ENCODE peak calls at places on chromosomes 11 and 22, in six cellular contexts. S is uterus, C is lower leg skin, F is tibial nerve, Y is heart left ventricle, V is ovary. W is an unnamed sample.

GRCh38 chr11:8839306-8839956 is 71.6 kb upstream of the AKIP1 start:
- DNase-seq in C (no peak), F (no peak), S (no peak), Y (no peak), V (no peak), W (no peak)

GRCh38 chr11:3121416-3121815 is 43.7 kb downstream of the OSBPL5 start:
- DNase-seq in F (no peak), V (peak), C (no peak), Y (no peak), S (no peak), W (peak)

GRCh38 chr11:2762031-2762380 is 62.2 kb upstream of the KCNQ1OT1 start:
- DNase-seq in Y (no peak), S (no peak), F (no peak), V (no peak), C (peak), W (no peak)

GRCh38 chr11:76621866-76622265 is 48.7 kb downstream of the LRRC32 start:
- DNase-seq in C (no peak), Y (no peak), S (no peak), F (no peak), V (peak), W (no peak)

GRCh38 chr11:125338435-125338834 is 157.6 kb downstream of the FEZ1 start:
- DNase-seq in C (no peak), Y (no peak), S (peak), F (no peak), V (peak), W (no peak)

GRCh38 chr11:123255909-123256308 is 60.9 kb upstream of the CLMP start:
- DNase-seq in Y (no peak), F (no peak), V (no peak), S (no peak), C (no peak), W (no peak)

GRCh38 chr11:96752221-96752620 is 362.4 kb downstream of the JRKL start:
- DNase-seq in S (no peak), V (no peak), Y (no peak), F (no peak), C (no peak), W (no peak)

GRCh38 chr11:93225642-93226041 is 27.9 kb upstream of the SLC36A4 start:
- DNase-seq in V (no peak), S (no peak), C (no peak), F (no peak), Y (no peak), W (no peak)

GRCh38 chr22:30857103-30857502 is 111.5 kb downstream of the MORC2 start:
- DNase-seq in F (no peak), C (peak), V (no peak), Y (no peak), S (no peak), W (no peak)

GRCh38 chr11:86021390-86021789 is 47.5 kb downstream of the PICALM start:
- DNase-seq in C (no peak), V (no peak), Y (no peak), S (no peak), F (no peak), W (no peak)

GRCh38 chr11:35516361-35516760 is 9.1 kb downstream of the PAMR1 start:
- DNase-seq in Y (no peak), F (no peak), C (no peak), S (no peak), V (no peak), W (no peak)

GRCh38 chr11:70719516-70719915 is 321.2 kb downstream of the CTTN start:
- DNase-seq in V (no peak), F (no peak), S (no peak), C (no peak), Y (no peak), W (no peak)

GRCh38 chr11:34397120-34397519 is 39.3 kb upstream of the ABTB2 start:
- DNase-seq in V (no peak), Y (no peak), F (no peak), C (no peak), S (no peak), W (no peak)

GRCh38 chr11:134480129-134480652 is 68.1 kb upstream of the B3GAT1 start:
- DNase-seq in V (no peak), S (no peak), C (no peak), F (no peak), Y (no peak), W (no peak)

GRCh38 chr22:44916281-44917231 is 93.2 kb downstream of the PHF21B start:
- DNase-seq in F (no peak), C (no peak), Y (no peak), S (no peak), V (peak), W (peak)

GRCh38 chr11:17918049-17918605 is 94.7 kb downstream of the SERGEF start:
- DNase-seq in S (no peak), V (no peak), C (no peak), Y (no peak), F (no peak), W (no peak)

GRCh38 chr11:17921620-17922473 is 91.0 kb downstream of the SERGEF start:
- DNase-seq in C (peak), V (no peak), Y (no peak), F (peak), S (no peak), W (no peak)

GRCh38 chr11:17923213-17923612 is 89.6 kb downstream of the SERGEF start:
- DNase-seq in F (no peak), V (no peak), Y (peak), S (no peak), C (no peak), W (no peak)

GRCh38 chr11:17924713-17925112 is 88.1 kb downstream of the SERGEF start:
- DNase-seq in C (no peak), S (no peak), F (no peak), V (no peak), Y (no peak), W (peak)

GRCh38 chr11:17922474-17922788 is 90.4 kb downstream of the SERGEF start:
- DNase-seq in V (no peak), S (no peak), Y (no peak), F (no peak), C (no peak), W (no peak)
- H3K4me3 ChIP-seq in V (no peak), S (no peak), Y (no peak), F (no peak), C (no peak), W (no peak)

DNA sequence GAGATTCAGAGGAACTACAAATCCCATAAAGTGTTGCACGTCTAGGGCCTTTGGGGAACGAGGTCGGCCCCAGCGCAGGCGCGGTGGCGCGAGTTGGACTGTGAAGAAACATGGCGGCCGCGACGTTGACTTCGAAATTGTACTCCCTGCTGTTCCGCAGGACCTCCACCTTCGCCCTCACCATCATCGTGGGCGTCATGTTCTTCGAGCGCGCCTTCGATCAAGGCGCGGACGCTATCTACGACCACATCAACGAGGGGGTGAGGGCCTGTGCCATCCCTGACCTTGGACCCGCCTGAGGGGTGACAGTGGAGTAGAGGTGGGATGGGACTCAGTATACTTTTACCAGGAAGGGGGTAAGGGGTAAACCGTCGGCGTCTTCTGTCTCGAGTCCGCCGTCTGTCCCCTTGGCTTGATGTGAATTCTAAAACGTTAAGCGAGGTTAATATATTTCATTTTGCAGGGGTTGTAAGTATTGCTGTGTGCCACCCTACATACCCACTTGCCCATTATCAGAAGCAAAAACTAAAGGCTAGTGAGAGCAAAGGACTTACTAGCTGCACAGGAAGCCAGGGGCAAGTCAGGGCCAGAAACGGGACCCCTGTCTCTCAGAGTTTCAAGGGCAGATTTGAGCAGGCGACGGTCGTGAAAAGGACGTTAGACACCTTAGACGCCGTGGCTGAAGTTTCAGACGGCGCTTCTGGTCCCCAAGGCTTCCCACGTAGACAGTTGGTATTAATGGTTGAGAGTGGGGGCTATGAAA is at the start of gene UQCR10:
- DNase-seq in V (peak), Y (peak), S (peak), C (peak), F (peak), W (peak)
- TF ChIP-seq POLR2A in V (peak), Y (peak), S (peak), C (no peak), F (peak), W (no peak)

GRCh38 chr22:27724706-27725105 is 76.8 kb downstream of the MN1 start:
- DNase-seq in C (no peak), F (no peak), Y (no peak), V (no peak), S (no peak), W (no peak)

GRCh38 chr22:27724181-27724580 is 77.4 kb downstream of the MN1 start:
- DNase-seq in C (no peak), Y (no peak), F (no peak), V (no peak), S (no peak), W (no peak)

GRCh38 chr22:27727673-27728451 is 73.7 kb downstream of the MN1 start:
- DNase-seq in C (no peak), F (no peak), V (no peak), Y (no peak), S (no peak), W (no peak)

GRCh38 chr22:27726726-27727449 is 74.7 kb downstream of the MN1 start:
- DNase-seq in Y (peak), V (peak), F (no peak), S (peak), C (peak), W (no peak)

DNA sequence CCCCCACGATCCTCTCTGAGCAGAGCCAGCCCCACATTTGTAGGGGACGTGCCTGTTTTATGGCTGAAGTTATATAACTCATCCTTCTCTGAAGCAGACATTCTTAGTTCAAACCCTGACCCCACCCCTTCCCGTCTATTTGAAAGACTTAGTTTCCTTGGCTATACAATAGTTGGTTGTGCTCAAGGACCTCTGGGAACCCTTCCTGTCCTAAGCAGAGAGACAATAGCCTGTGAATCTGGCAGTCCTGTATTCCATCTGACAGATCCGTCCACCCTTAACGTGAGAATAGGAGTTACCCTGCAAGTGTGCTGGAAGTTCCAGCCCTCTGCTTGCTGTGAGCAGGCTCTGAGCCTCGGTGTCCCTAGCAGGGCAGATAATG is 75.2 kb downstream of the MN1 start:
- DNase-seq in F (no peak), Y (peak), S (no peak), C (no peak), V (peak), W (no peak)
- H3K4me3 ChIP-seq in F (no peak), Y (no peak), S (no peak), C (no peak), V (no peak), W (no peak)

GRCh38 chr22:17084554-17085276 is at the start of gene IL17RA:
- DNase-seq in V (peak), C (peak), F (peak), S (peak), Y (peak), W (peak)
- TF ChIP-seq POLR2A in V (peak), C (no peak), F (peak), S (peak), Y (peak), W (peak)

GRCh38 chr11:64841592-64842365 is 2.7 kb downstream of the CDC42BPG start:
- DNase-seq in V (no peak), S (no peak), C (no peak), Y (no peak), F (no peak), W (no peak)
- H3K4me3 ChIP-seq in V (no peak), S (no peak), C (no peak), Y (no peak), F (no peak), W (no peak)

GRCh38 chr11:95725169-95725568 is 64.4 kb downstream of the FAM76B start:
- DNase-seq in V (no peak), C (no peak), F (no peak), Y (no peak), S (no peak), W (no peak)
- TF ChIP-seq POLR2A in V (no peak), C (no peak), F (no peak), Y (no peak), S (no peak), W (no peak)

DNA sequence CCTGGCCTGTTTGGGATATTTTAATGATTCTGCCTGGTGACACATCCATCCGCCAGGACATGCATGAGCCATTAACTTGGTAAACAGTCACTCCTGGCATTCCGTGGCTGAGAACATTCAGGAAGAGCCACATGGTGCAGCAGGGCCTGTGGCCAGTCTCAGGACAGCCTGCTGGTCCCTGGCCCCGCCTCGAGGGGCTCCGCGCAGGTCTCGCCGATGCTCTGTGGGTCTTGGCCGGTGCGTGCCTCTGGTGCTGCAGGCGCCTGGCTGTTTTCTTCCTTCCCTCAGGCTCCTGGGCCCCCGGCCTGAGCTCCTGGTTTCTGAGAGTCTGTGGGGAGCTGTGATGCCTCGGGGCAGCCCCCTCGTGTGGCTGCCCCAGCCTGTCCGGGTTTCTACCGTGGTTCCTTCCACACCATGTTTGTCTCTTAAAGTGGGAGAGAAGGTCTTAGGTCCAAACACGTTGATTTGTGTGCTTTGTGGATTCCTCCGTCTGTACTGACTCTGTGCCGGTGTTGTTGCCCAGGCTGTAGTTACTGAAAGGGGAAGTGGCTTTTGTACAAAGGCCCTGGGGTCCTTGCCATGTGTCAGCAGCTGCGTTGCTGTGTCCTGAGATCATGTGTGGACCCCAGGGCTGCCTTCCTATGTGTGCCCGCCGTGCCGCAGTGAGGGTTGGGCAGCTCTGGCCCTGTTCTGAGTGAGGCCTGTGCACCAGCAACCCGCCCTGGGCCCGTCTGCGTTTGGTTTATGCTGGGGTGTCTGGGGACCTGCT is 6.5 kb downstream of the TRABD start:
- DNase-seq in Y (no peak), S (no peak), V (no peak), F (no peak), C (no peak), W (no peak)
- H3K4me3 ChIP-seq in Y (no peak), S (no peak), V (no peak), F (no peak), C (no peak), W (no peak)

GRCh38 chr11:65915821-65916251 is 3.0 kb downstream of the C11orf68 start:
- DNase-seq in C (peak), F (peak), V (peak), S (peak), Y (peak), W (peak)
- TF ChIP-seq POLR2A in C (no peak), F (no peak), V (no peak), S (peak), Y (no peak), W (no peak)

W was measured in right lobe of liver.